ENCODE peak calls at places on chromosomes 5 and 9, in four cellular contexts. R is HepG2, H is K562, M is GM12878. D is an unnamed sample.

GRCh38 chr9:108478871-108479332 is 376.9 kb downstream of the ACTL7B start:
- DNase-seq in R (peak), M (peak), H (no peak), D (no peak)

GRCh38 chr9:121271368-121272351 is 3.7 kb downstream of the GSN start:
- DNase-seq in M (no peak), H (no peak), R (no peak), D (no peak)

GRCh38 chr9:130661461-130662098 is 2.8 kb upstream of the PRDM12 start:
- DNase-seq in H (no peak), R (no peak), M (no peak), D (peak)

GRCh38 chr9:110131499-110131898 is 76.5 kb downstream of the C9orf152 start:
- DNase-seq in H (no peak), R (no peak), M (no peak), D (no peak)

GRCh38 chr9:14098102-14098501 is 215.8 kb downstream of the NFIB start:
- DNase-seq in H (no peak), R (no peak), M (no peak), D (no peak)

GRCh38 chr5:73940747-73941146 is 314.8 kb downstream of the ARHGEF28 start:
- DNase-seq in R (no peak), M (no peak), H (no peak), D (no peak)

GRCh38 chr5:90898330-90899013 is 339.9 kb downstream of the ADGRV1 start:
- DNase-seq in R (no peak), H (no peak), M (no peak), D (no peak)

GRCh38 chr9:79195904-79196303 is 375.9 kb upstream of the TLE4 start:
- DNase-seq in H (no peak), M (no peak), R (no peak), D (no peak)

GRCh38 chr5:39063037-39063436 is 11.2 kb downstream of the RICTOR start:
- DNase-seq in H (no peak), M (no peak), R (no peak), D (no peak)

GRCh38 chr5:143539742-143540141 is 136.3 kb upstream of the NR3C1 start:
- DNase-seq in R (no peak), M (no peak), H (no peak), D (no peak)

GRCh38 chr5:39648539-39649200 is 223.9 kb upstream of the DAB2 start:
- DNase-seq in M (no peak), H (peak), R (no peak), D (no peak)

DNA sequence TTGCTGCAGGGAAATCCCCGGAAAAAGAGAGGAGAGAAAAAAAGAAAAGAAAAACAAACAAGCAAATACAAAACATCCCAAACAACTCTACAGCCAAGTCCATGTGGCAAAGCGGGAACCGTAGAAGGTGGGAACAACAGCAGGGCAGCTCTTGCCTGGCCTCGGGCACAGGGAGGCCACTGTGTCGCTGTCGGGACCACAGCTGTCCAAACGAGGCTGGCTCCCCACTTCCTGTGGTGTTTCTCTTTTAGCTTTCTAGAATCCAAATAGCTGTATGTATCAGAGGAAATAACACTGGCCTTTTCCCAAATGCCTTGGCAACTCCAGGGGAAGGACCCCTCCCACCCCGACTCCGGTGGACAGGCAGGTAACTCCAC is 41.6 kb upstream of the EQTN start:
- DNase-seq in H (no peak), M (no peak), R (no peak), D (no peak)
- H3K27ac ChIP-seq in H (no peak), M (no peak), R (no peak), D (no peak)

GRCh38 chr9:134969401-134969800 is 51.7 kb upstream of the FCN1 start:
- DNase-seq in M (no peak), R (no peak), H (no peak), D (no peak)

GRCh38 chr9:134971196-134971595 is 53.5 kb upstream of the FCN1 start:
- DNase-seq in M (no peak), H (no peak), R (no peak), D (no peak)

GRCh38 chr9:134970198-134970597 is 52.5 kb upstream of the FCN1 start:
- DNase-seq in H (no peak), M (no peak), R (no peak), D (no peak)

GRCh38 chr9:134970719-134971118 is 53.0 kb upstream of the FCN1 start:
- DNase-seq in M (no peak), H (no peak), R (no peak), D (no peak)

GRCh38 chr9:134972140-134972539 is 54.4 kb upstream of the FCN1 start:
- DNase-seq in R (no peak), M (no peak), H (no peak), D (no peak)
- TF ChIP-seq ATF2 in R (no peak), M (no peak), H (no peak), D (no peak)

DNA sequence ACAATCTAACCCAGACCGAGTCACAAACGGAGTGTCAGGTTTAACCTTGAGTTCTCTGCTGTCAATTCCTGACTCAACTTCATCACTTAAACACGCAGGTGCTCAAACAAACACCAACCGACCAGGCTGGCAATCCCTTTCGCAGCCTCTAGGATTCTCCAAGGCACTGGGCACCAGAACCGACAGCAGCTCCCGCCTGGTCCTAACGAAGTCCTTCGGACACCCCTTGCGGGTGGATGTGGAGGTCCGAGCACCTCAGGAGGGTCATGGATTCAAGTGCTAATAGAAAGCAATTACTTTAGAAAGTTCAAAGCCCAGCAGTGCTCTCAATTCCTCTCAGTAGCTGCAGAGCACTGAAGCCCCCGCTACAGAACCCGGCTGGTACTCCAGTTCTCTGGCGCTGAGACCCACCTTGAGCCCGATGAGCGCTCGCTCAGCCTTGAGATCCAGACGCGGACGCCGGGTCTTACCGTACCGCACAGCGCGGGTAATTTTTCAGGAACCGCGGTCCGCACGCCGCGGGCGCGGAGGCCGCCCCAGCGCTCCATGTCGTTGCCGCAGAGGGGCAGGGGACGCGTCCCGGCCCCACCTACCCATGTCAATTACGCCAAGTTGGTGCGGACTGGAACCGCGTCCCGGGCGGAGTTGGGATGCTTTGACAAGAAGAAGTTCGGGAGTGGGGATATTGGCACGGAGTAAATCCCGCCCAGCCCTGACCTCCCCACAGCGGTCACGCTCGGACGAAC is 672 bp downstream of the MARCHF3 start:
- DNase-seq in H (peak), M (no peak), R (peak), D (no peak)
- TF ChIP-seq CTCF in H (peak), M (peak), R (peak), D (peak)

DNA sequence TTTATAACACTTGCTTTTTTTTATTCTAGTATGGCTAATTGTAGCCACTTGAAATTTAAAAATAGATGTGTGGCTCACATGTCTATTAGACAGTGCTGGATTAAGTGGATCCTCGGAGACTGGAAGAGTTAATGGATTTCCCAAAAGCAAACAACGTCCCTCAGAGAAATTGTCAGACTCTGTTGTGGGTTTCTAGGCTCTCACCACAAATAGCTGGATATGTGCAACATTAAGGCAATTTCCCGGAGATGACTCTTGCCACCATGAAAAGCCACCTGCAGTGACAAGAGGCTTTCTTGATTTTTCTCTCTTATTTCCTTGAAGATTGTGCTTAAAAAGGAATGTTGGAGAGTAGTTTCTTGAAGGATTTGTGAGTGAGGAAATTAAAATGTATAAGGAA is 43.2 kb downstream of the TMEM167A start:
- DNase-seq in R (no peak), M (no peak), H (no peak), D (no peak)
- H3K27ac ChIP-seq in R (no peak), M (no peak), H (no peak), D (no peak)

GRCh38 chr5:122192883-122193496 is 63.6 kb downstream of the ZNF474 start:
- DNase-seq in H (peak), M (peak), R (peak), D (no peak)
- TF ChIP-seq ATF2 in H (no peak), M (no peak), R (no peak), D (no peak)

GRCh38 chr9:93965830-93966577 is 10.8 kb upstream of the BARX1 start:
- DNase-seq in R (no peak), H (peak), M (no peak), D (no peak)
- TF ChIP-seq CTCF in R (peak), H (peak), M (no peak), D (peak)

GRCh38 chr9:98881836-98882568 is 61.7 kb upstream of the COL15A1 start:
- DNase-seq in M (no peak), R (no peak), H (no peak), D (no peak)
- H3K27ac ChIP-seq in M (no peak), R (no peak), H (no peak), D (no peak)

DNA sequence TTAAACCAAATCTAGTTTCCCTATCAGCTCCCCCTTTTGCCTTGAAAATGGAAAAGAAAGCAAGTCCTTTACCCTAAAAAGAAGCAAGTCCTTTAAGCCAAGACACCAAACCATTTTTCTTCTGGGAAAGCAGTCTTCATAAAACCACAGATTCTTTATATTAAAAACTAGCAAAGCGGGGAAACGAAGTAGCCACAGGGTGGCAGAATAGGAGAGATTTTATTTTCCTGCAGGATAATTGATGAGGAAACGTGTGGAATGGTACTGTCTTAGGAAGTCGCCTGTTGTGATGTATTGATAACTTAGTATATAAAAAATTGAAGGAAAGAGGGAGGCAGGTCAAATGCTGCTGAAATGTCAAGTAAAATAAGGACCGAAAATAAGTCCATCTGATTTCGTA is 41.1 kb downstream of the ZNF883 start:
- DNase-seq in H (no peak), R (no peak), M (no peak), D (no peak)
- TF ChIP-seq ATF2 in H (no peak), R (no peak), M (no peak), D (no peak)